ENCODE peak calls at places on chromosomes 4 and X, in seven cellular contexts. B is SK-N-SH, F is brain microvascular endothelial cell, I is GM23248, U is IMR-90, H is lung, D is breast epithelium. A is an unnamed sample.

GRCh38 chr4:110196871-110197420 is 1.5 kb downstream of the ELOVL6 start:
- DNase-seq in B (peak; percentile 75), F (no peak), I (peak; percentile 70), U (peak; percentile 31), H (no peak), D (peak; percentile 64), A (no peak)

GRCh38 chr4:152946460-152946859 is 10.3 kb downstream of the FHDC1 start:
- DNase-seq in B (no peak), F (no peak), I (no peak), U (no peak), H (no peak), D (no peak), A (no peak)

GRCh38 chrX:103513067-103513466 is 6.2 kb downstream of the RAB40A start:
- DNase-seq in B (no peak), F (no peak), I (no peak), U (no peak), H (no peak), D (no peak), A (no peak)

GRCh38 chr4:110130578-110131358 is 67.6 kb downstream of the ELOVL6 start:
- DNase-seq in B (no peak), F (peak; percentile 18), I (no peak), U (no peak), H (no peak), D (no peak), A (no peak)

GRCh38 chr4:123600426-123600825 is 203.8 kb downstream of the SPRY1 start:
- DNase-seq in B (no peak), F (no peak), I (no peak), U (no peak), H (no peak), D (no peak), A (no peak)

GRCh38 chrX:69138512-69138911 is 26.7 kb downstream of the PJA1 start:
- DNase-seq in B (no peak), F (no peak), I (peak; percentile 41), U (no peak), H (no peak), D (no peak), A (no peak)

GRCh38 chr4:138645289-138645688 is 370.3 kb upstream of the NOCT start:
- DNase-seq in B (no peak), F (peak; percentile 16), I (peak; percentile 37), U (no peak), H (no peak), D (no peak), A (no peak)

GRCh38 chrX:136192839-136193414 is 45.6 kb downstream of the FHL1 start:
- DNase-seq in B (no peak), F (no peak), I (peak; percentile 76), U (peak; percentile 68), H (no peak), D (no peak), A (peak; percentile 51)

GRCh38 chrX:134423606-134424005 is 36.4 kb upstream of the HPRT1 start:
- DNase-seq in B (peak; percentile 5), F (no peak), I (peak; percentile 63), U (peak; percentile 47), H (no peak), D (no peak), A (no peak)

GRCh38 chr4:42396361-42397255 is 680 bp upstream of the SHISA3 start:
- DNase-seq in B (no peak), F (no peak), I (peak; percentile 10), U (no peak), H (no peak), D (no peak), A (no peak)

GRCh38 chrX:109874548-109874947 is 128.4 kb upstream of the TMEM164 start:
- DNase-seq in B (no peak), F (no peak), I (no peak), U (no peak), H (no peak), D (no peak), A (no peak)

GRCh38 chr4:57318694-57319093 is 208.5 kb upstream of the IGFBP7 start:
- DNase-seq in B (no peak), F (no peak), I (peak; percentile 63), U (no peak), H (no peak), D (no peak), A (no peak)

GRCh38 chr4:16413794-16414555 is 187.7 kb upstream of the TAPT1 start:
- DNase-seq in B (no peak), F (no peak), I (no peak), U (no peak), H (no peak), D (no peak), A (no peak)

GRCh38 chrX:67587946-67588624 is 44.3 kb downstream of the AR start:
- DNase-seq in B (no peak), F (no peak), I (peak; percentile 33), U (no peak), H (no peak), D (no peak), A (no peak)

GRCh38 chrX:131068945-131069719 is 11.0 kb downstream of the ARHGAP36 start:
- DNase-seq in B (peak; percentile 82), F (no peak), I (peak; percentile 29), U (no peak), H (no peak), D (no peak), A (no peak)

GRCh38 chrX:136856050-136856449 is 24.5 kb downstream of the RBMX start:
- DNase-seq in B (no peak), F (no peak), I (no peak), U (no peak), H (no peak), D (no peak), A (no peak)

GRCh38 chrX:39196192-39197102 is 395.2 kb downstream of the MID1IP1 start:
- DNase-seq in B (no peak), F (peak; percentile 77), I (peak; percentile 72), U (peak; percentile 2), H (no peak), D (no peak), A (no peak)

GRCh38 chr4:3207531-3208037 is 41.4 kb upstream of the MSANTD1 start:
- DNase-seq in B (peak; percentile 44), F (no peak), I (peak; percentile 47), U (peak; percentile 15), H (no peak), D (peak; percentile 7), A (peak; percentile 28)

GRCh38 chrX:74534569-74535038 is 79.8 kb downstream of the RLIM start:
- DNase-seq in B (no peak), F (peak; percentile 5), I (peak; percentile 72), U (peak; percentile 53), H (no peak), D (no peak), A (peak; percentile 11)

GRCh38 chr4:54230479-54231418 is 1.7 kb downstream of the PDGFRA start:
- DNase-seq in B (peak; percentile 41), F (peak; percentile 8), I (peak; percentile 78), U (no peak), H (no peak), D (no peak), A (no peak)

GRCh38 chr4:154868423-154869194 is 87.5 kb downstream of the RBM46 start:
- DNase-seq in B (no peak), F (no peak), I (no peak), U (no peak), H (no peak), D (no peak), A (no peak)

GRCh38 chr4:94276204-94276603 is 66.4 kb downstream of the HPGDS start:
- DNase-seq in B (no peak), F (no peak), I (no peak), U (no peak), H (no peak), D (no peak), A (no peak)
- H3K36me3 ChIP-seq in B (peaks cover 86% of the 10 kb centered on the region), F (peaks cover 16% of the 10 kb centered on the region), I (peaks cover 52% of the 10 kb centered on the region), U (peaks cover 18% of the 10 kb centered on the region), H (peaks cover 12% of the 10 kb centered on the region), D (peaks cover 6% of the 10 kb centered on the region), A (peaks cover 5% of the 10 kb centered on the region)

DNA sequence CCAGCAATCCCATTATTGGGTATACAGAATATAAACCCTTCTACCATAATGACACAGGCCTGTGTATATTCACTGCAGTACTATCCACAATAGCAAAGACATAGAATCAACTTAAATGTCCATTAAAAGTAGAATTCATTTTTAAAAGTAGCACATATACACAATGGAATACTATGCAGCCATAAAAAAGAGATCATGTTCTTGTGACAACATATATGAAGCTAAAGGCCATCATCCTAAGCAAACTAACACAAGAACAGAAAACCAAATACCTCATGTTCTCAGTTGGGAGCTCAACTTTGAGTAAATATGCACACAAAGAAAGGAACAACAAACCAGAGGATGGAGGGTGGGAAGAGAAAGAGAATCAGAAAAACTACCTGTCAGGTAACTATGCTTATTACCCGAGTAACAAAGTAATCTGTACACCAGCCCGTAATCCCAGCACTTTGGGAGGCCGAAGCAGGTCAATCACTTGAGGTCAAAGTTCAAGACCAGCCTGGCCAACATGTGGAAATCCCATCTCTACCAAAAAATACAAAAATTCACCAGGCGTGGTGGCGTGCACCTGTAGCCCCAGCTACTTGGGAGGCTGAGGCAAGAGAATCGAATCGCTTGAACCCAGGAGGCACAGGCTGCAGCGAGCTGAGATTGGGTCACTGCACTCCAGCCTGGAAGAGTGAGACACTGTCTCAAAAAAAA is 22.8 kb downstream of the DHX15 start:
- DNase-seq in B (no peak), F (no peak), I (no peak), U (no peak), H (no peak), D (no peak), A (no peak)
- H3K36me3 ChIP-seq in B (peaks cover 27% of the 10 kb centered on the region), F (peaks cover 4% of the 10 kb centered on the region), I (peaks cover 20% of the 10 kb centered on the region), U (peaks cover 9% of the 10 kb centered on the region), H (no peaks in the 10 kb centered on the region), D (no peaks in the 10 kb centered on the region), A (no peaks in the 10 kb centered on the region)

GRCh38 chr4:85565761-85566480 is 91.0 kb downstream of the ARHGAP24 start:
- DNase-seq in B (no peak), F (peak; percentile 9), I (peak; percentile 64), U (no peak), H (no peak), D (no peak), A (no peak)
- H3K36me3 ChIP-seq in B (no peaks in the 10 kb centered on the region), F (no peaks in the 10 kb centered on the region), I (no peaks in the 10 kb centered on the region), U (no peaks in the 10 kb centered on the region), H (no peaks in the 10 kb centered on the region), D (no peaks in the 10 kb centered on the region), A (no peaks in the 10 kb centered on the region)

GRCh38 chr4:77023920-77024319 is 51.9 kb downstream of the CCNI start:
- DNase-seq in B (no peak), F (no peak), I (no peak), U (no peak), H (no peak), D (no peak), A (no peak)
- H3K36me3 ChIP-seq in B (peaks cover 87% of the 10 kb centered on the region), F (peaks cover 83% of the 10 kb centered on the region), I (peaks cover 83% of the 10 kb centered on the region), U (peaks cover 66% of the 10 kb centered on the region), H (peaks cover 10% of the 10 kb centered on the region), D (no peaks in the 10 kb centered on the region), A (peaks cover 43% of the 10 kb centered on the region)

GRCh38 chrX:154403192-154403591 is 5.0 kb downstream of the RPL10 start:
- DNase-seq in B (no peak), F (no peak), I (no peak), U (no peak), H (no peak), D (no peak), A (no peak)
- H3K36me3 ChIP-seq in B (peaks cover 18% of the 10 kb centered on the region), F (peaks cover 32% of the 10 kb centered on the region), I (peaks cover 24% of the 10 kb centered on the region), U (peaks cover 21% of the 10 kb centered on the region), H (peaks cover 4% of the 10 kb centered on the region), D (no peaks in the 10 kb centered on the region), A (peaks cover 12% of the 10 kb centered on the region)

GRCh38 chr4:26765515-26765914 is 95.1 kb upstream of the STIM2 start:
- DNase-seq in B (no peak), F (no peak), I (no peak), U (peak; percentile 31), H (no peak), D (no peak), A (no peak)
- H3K36me3 ChIP-seq in B (peaks cover 6% of the 10 kb centered on the region), F (no peaks in the 10 kb centered on the region), I (peaks cover 7% of the 10 kb centered on the region), U (no peaks in the 10 kb centered on the region), H (peaks cover 2% of the 10 kb centered on the region), D (no peaks in the 10 kb centered on the region), A (no peaks in the 10 kb centered on the region)